ENCODE peak calls at places on chromosomes 12 and 14, in seven cellular contexts. Y is endothelial cell; E is WTC11; V is pancreas; P is activated CD8-positive, alpha-beta T cell treated with anti-CD3 and anti-CD28 coated beads for 36 hours; K is tibial nerve; Q is heart left ventricle. Z is an unnamed sample.

GRCh38 chr12:116601524-116601923 is 42.3 kb downstream of the MAP1LC3B2 start:
- DNase-seq in Y (no peak), E (no peak), V (no peak), P (peak; percentile 37), K (no peak), Q (no peak), Z (no peak)

GRCh38 chr12:31966558-31967205 is 7.5 kb downstream of the RESF1 start:
- DNase-seq in Y (no peak), E (no peak), V (no peak), P (peak; percentile 32), K (no peak), Q (no peak), Z (no peak)

GRCh38 chr12:24469089-24469488 is 479.8 kb downstream of the BCAT1 start:
- DNase-seq in Y (no peak), E (no peak), V (no peak), P (no peak), K (no peak), Q (no peak), Z (no peak)

GRCh38 chr12:29644536-29645162 is 139.1 kb downstream of the TMTC1 start:
- DNase-seq in Y (no peak), E (no peak), V (no peak), P (no peak), K (no peak), Q (no peak), Z (no peak)

GRCh38 chr14:81400202-81400678 is at the start of gene STON2:
- DNase-seq in Y (no peak), E (no peak), V (no peak), P (peak; percentile 44), K (peak; percentile 46), Q (no peak), Z (no peak)

GRCh38 chr14:90677484-90678045 is 138.7 kb downstream of the TTC7B start:
- DNase-seq in Y (no peak), E (no peak), V (no peak), P (peak; percentile 68), K (no peak), Q (no peak), Z (no peak)

GRCh38 chr14:100100032-100100405 is 34.8 kb downstream of the EVL start:
- DNase-seq in Y (no peak), E (no peak), V (no peak), P (no peak), K (no peak), Q (no peak), Z (no peak)

GRCh38 chr14:84465890-84466289 is 1064.1 kb upstream of the FLRT2 start:
- DNase-seq in Y (no peak), E (no peak), V (no peak), P (no peak), K (no peak), Q (no peak), Z (no peak)

GRCh38 chr12:104006929-104007328 is 41.3 kb downstream of the TDG start:
- DNase-seq in Y (no peak), E (no peak), V (no peak), P (no peak), K (no peak), Q (no peak), Z (no peak)

GRCh38 chr12:46187023-46187422 is 81.8 kb downstream of the SLC38A1 start:
- DNase-seq in Y (no peak), E (no peak), V (no peak), P (no peak), K (peak; percentile 60), Q (peak; percentile 38), Z (no peak)

GRCh38 chr12:109910969-109911348 is 10.9 kb downstream of the TCHP start:
- DNase-seq in Y (peak; percentile 81), E (peak; percentile 93), V (no peak), P (peak; percentile 41), K (no peak), Q (no peak), Z (no peak)

GRCh38 chr14:89013098-89013504 is 188.7 kb downstream of the TTC8 start:
- DNase-seq in Y (no peak), E (peak; percentile 68), V (peak; percentile 80), P (peak; percentile 50), K (no peak), Q (no peak), Z (no peak)

GRCh38 chr12:532908-533565 is 73.3 kb downstream of the B4GALNT3 start:
- DNase-seq in Y (no peak), E (no peak), V (no peak), P (no peak), K (no peak), Q (no peak), Z (no peak)

GRCh38 chr12:121949643-121950397 is 31.4 kb downstream of the CFAP251 start:
- DNase-seq in Y (no peak), E (no peak), V (no peak), P (no peak), K (no peak), Q (no peak), Z (no peak)

GRCh38 chr14:92688434-92689375 is 59.7 kb downstream of the LGMN start:
- DNase-seq in Y (no peak), E (no peak), V (peak; percentile 37), P (no peak), K (no peak), Q (no peak), Z (no peak)

GRCh38 chr12:460301-461230 is 827 bp downstream of the B4GALNT3 start:
- DNase-seq in Y (peak; percentile 28), E (peak; percentile 21), V (peak; percentile 24), P (peak; percentile 57), K (no peak), Q (no peak), Z (no peak)

DNA sequence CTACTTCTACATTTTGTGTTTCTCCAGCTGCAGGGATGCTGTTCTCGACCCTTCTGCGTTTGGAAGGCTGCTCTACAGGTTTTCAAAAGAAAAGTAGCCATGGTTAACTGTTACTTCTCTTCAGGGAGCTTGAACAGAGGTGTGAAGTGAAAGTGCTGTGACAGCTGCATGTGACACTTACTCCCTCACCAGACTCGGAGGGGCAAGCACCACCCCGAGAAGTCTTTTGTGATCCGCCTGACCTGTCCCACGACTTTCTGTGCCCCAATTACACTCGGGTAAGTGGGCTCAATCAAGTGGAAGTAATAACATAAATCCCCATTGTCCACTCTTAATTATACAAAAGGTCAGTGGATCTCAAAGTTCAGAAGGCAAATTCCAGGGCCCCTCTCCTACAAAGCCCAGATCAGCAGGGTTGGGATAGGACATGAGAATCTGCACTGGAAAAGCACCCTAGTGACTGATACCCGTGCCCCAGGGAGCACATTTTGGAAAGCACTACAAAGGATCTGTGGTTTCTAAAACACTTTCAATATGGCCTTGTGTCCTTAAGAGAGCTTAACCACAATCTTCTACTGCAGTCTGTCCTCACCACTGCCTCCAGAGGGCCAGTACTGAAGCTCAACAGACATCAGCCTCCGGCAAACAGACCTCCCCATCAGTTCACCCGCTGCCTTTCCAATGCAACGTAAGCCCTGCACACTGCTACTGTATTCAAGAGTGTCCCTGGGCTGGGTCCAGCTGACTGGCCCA is 11.6 kb downstream of the FICD start:
- DNase-seq in Y (no peak), E (no peak), V (no peak), P (no peak), K (no peak), Q (no peak), Z (no peak)
- TF ChIP-seq CTCF in Y (no peak), E (no peak), V (no peak), P (no peak), K (no peak), Q (no peak), Z (no peak)

DNA sequence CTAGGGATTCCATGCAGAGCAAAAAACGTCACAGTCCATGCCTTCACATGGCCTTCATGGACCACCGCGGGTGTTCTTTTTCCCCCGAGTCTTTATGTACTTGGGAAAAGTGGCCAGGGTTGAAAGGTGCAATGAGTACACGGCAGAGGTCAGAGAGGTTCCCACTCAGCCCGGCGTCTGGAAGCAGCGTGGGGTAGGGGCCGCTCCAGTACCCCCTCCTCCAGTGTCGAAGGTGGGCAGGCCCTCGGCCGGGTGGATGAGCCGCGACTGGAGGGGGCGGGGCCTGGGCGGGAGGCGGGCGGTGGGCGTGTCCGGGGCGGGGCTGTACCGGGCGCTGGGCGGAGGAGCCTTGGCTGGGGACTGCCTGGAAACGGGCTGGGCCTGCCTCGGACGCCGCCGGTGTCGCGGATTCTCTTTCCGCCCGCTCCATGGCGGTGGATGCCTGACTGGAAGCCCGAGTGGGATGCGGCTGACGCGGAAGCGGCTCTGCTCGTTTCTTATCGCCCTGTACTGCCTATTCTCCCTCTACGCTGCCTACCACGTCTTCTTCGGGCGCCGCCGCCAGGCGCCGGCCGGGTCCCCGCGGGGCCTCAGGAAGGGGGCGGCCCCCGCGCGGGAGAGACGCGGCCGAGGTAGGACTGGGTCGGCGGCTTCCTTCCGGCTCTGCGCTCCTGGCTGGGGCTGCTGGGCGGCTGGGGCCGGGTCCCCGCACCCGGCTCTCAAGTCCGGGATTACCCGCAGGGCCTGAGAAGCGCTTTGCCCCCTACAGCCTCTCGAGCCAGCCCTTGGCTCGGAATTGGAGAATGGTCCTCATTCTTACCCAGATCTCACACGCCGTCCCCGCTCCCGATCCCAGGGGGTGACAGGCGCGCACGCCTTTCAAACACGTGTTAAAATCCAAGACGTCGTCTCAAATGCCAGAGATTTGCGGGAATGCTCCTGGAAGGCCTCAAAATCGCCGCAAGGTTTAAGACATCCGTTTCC is at the start of gene RXYLT1:
- DNase-seq in Y (peak; percentile 90), E (peak; percentile 85), V (peak; percentile 78), P (peak; percentile 84), K (peak; percentile 76), Q (peak; percentile 90), Z (peak; percentile 95)
- TF ChIP-seq CTCF in Y (no peak), E (no peak), V (no peak), P (no peak), K (no peak), Q (no peak), Z (no peak)

GRCh38 chr12:56040151-56040550 is 1.6 kb upstream of the RPS26 start:
- DNase-seq in Y (no peak), E (no peak), V (no peak), P (peak; percentile 31), K (no peak), Q (no peak), Z (no peak)

GRCh38 chr12:56042430-56043203 is 899 bp downstream of the RPS26 start:
- DNase-seq in Y (no peak), E (no peak), V (no peak), P (no peak), K (no peak), Q (no peak), Z (no peak)

GRCh38 chr12:56040963-56041578 is 647 bp upstream of the RPS26 start:
- DNase-seq in Y (no peak), E (peak; percentile 29), V (no peak), P (no peak), K (no peak), Q (peak; percentile 19), Z (no peak)

GRCh38 chr12:56038022-56038665 is 3.6 kb upstream of the RPS26 start:
- DNase-seq in Y (no peak), E (no peak), V (no peak), P (no peak), K (no peak), Q (no peak), Z (no peak)

GRCh38 chr12:56041579-56042429 is at the start of gene RPS26:
- DNase-seq in Y (peak; percentile 88), E (peak; percentile 92), V (peak; percentile 94), P (peak; percentile 97), K (peak; percentile 94), Q (peak; percentile 97), Z (peak; percentile 98)
- TF ChIP-seq CTCF in Y (peak; percentile 39), E (no peak), V (no peak), P (peak; percentile 57), K (peak; percentile 59), Q (peak; percentile 65), Z (peak; percentile 62)

GRCh38 chr12:47686645-47687240 is 19.1 kb downstream of the RPAP3 start:
- DNase-seq in Y (peak; percentile 30), E (no peak), V (no peak), P (peak; percentile 27), K (no peak), Q (no peak), Z (no peak)

GRCh38 chr12:47687636-47688035 is 18.2 kb downstream of the RPAP3 start:
- DNase-seq in Y (no peak), E (no peak), V (no peak), P (no peak), K (no peak), Q (no peak), Z (no peak)

GRCh38 chr12:47689215-47689614 is 16.6 kb downstream of the RPAP3 start:
- DNase-seq in Y (no peak), E (no peak), V (no peak), P (no peak), K (no peak), Q (no peak), Z (no peak)
- TF ChIP-seq CTCF in Y (no peak), E (no peak), V (no peak), P (no peak), K (no peak), Q (no peak), Z (no peak)

Z was measured in osteocyte.